ENCODE peak calls at places on chromosomes 12 and 14, in seven cellular contexts. I is pancreas; H is SK-N-SH; J is stomach; O is CD8-positive, alpha-beta T cell; X is tibial nerve; Q is tibial artery. L is an unnamed sample.

GRCh38 chr12:59322473-59322872 is 273.4 kb upstream of the SLC16A7 start:
- DNase-seq in I (peak; percentile 13), H (no peak), J (peak; percentile 70), O (no peak), X (no peak), Q (no peak), L (no peak)

GRCh38 chr12:103640831-103641230 is 53.8 kb downstream of the STAB2 start:
- DNase-seq in I (no peak), H (no peak), J (no peak), O (no peak), X (no peak), Q (no peak), L (no peak)

GRCh38 chr12:2641209-2641608 is 153.6 kb upstream of the FKBP4 start:
- DNase-seq in I (no peak), H (no peak), J (no peak), O (no peak), X (peak; percentile 17), Q (peak; percentile 65), L (no peak)

GRCh38 chr12:53978477-53979356 is 4.0 kb upstream of the HOTAIR start:
- DNase-seq in I (no peak), H (no peak), J (no peak), O (no peak), X (no peak), Q (no peak), L (no peak)

GRCh38 chr14:35261774-35262173 is 30.4 kb upstream of the PSMA6 start:
- DNase-seq in I (no peak), H (no peak), J (no peak), O (no peak), X (peak; percentile 17), Q (no peak), L (no peak)

GRCh38 chr12:92879698-92880322 is 49.3 kb downstream of the EEA1 start:
- DNase-seq in I (no peak), H (no peak), J (peak; percentile 35), O (no peak), X (no peak), Q (no peak), L (no peak)

GRCh38 chr12:88868062-88868461 is 287.8 kb upstream of the KITLG start:
- DNase-seq in I (no peak), H (no peak), J (no peak), O (no peak), X (no peak), Q (no peak), L (no peak)

GRCh38 chr14:74531467-74531866 is 37.9 kb downstream of the ISCA2 start:
- DNase-seq in I (no peak), H (peak; percentile 51), J (peak; percentile 28), O (no peak), X (no peak), Q (no peak), L (peak; percentile 45)

GRCh38 chr14:103641181-103641580 is 12.2 kb downstream of the KLC1 start:
- DNase-seq in I (no peak), H (no peak), J (no peak), O (no peak), X (no peak), Q (no peak), L (no peak)

GRCh38 chr12:2212971-2213869 is 160.4 kb downstream of the CACNA1C start:
- DNase-seq in I (no peak), H (peak; percentile 81), J (no peak), O (no peak), X (no peak), Q (no peak), L (no peak)

GRCh38 chr14:72600551-72601330 is 293.2 kb downstream of the DPF3 start:
- DNase-seq in I (no peak), H (no peak), J (no peak), O (no peak), X (no peak), Q (no peak), L (no peak)

GRCh38 chr12:79451988-79452387 is 238.8 kb downstream of the PAWR start:
- DNase-seq in I (peak; percentile 26), H (peak; percentile 23), J (peak; percentile 25), O (no peak), X (peak; percentile 67), Q (peak; percentile 86), L (no peak)

GRCh38 chr14:74035556-74035955 is 16.4 kb downstream of the BBOF1 start:
- DNase-seq in I (no peak), H (no peak), J (no peak), O (no peak), X (no peak), Q (no peak), L (no peak)

GRCh38 chr12:168763-169525 is 45.0 kb downstream of the SLC6A12 start:
- DNase-seq in I (no peak), H (no peak), J (no peak), O (no peak), X (no peak), Q (no peak), L (no peak)

GRCh38 chr12:90064759-90065158 is 356.1 kb upstream of the ATP2B1 start:
- DNase-seq in I (no peak), H (no peak), J (no peak), O (no peak), X (no peak), Q (no peak), L (no peak)

GRCh38 chr12:130521375-130522124 is 183.9 kb downstream of the PIWIL1 start:
- DNase-seq in I (no peak), H (no peak), J (no peak), O (no peak), X (no peak), Q (no peak), L (no peak)

GRCh38 chr12:44716681-44717080 is 159.4 kb downstream of the NELL2 start:
- DNase-seq in I (no peak), H (no peak), J (no peak), O (no peak), X (no peak), Q (no peak), L (no peak)
- H3K4me1 ChIP-seq in I (no peaks in the 10 kb centered on the region), H (peaks cover 8% of the 10 kb centered on the region), J (no peaks in the 10 kb centered on the region), O (peaks cover 19% of the 10 kb centered on the region), X (no peaks in the 10 kb centered on the region), Q (no peaks in the 10 kb centered on the region), L (no peaks in the 10 kb centered on the region)

GRCh38 chr12:57736743-57737466 is 1.6 kb downstream of the AGAP2 start:
- DNase-seq in I (no peak), H (no peak), J (no peak), O (no peak), X (no peak), Q (no peak), L (no peak)

GRCh38 chr12:57738661-57739237 is at the start of gene AGAP2:
- DNase-seq in I (no peak), H (peak; percentile 91), J (no peak), O (no peak), X (no peak), Q (no peak), L (no peak)

GRCh38 chr12:57738142-57738474 is 434 bp downstream of the AGAP2 start:
- DNase-seq in I (no peak), H (no peak), J (no peak), O (no peak), X (no peak), Q (no peak), L (no peak)

GRCh38 chr12:57735952-57736742 is 2.4 kb downstream of the AGAP2 start:
- DNase-seq in I (no peak), H (peak; percentile 87), J (no peak), O (no peak), X (no peak), Q (no peak), L (no peak)

GRCh38 chr12:57737467-57738141 is 938 bp downstream of the AGAP2 start:
- DNase-seq in I (no peak), H (peak; percentile 84), J (no peak), O (no peak), X (no peak), Q (no peak), L (no peak)
- H3K4me3 ChIP-seq in I (peak overlapping the region; percentile 32), H (peak overlapping the region; percentile 63), J (peak overlapping the region; percentile 30), O (no peak overlapping the region), X (peak overlapping the region; percentile 27), Q (peak overlapping the region; percentile 21), L (no peak overlapping the region)

GRCh38 chr14:94354638-94355185 is 31.6 kb upstream of the SERPINA6 start:
- DNase-seq in I (no peak), H (no peak), J (peak; percentile 7), O (no peak), X (no peak), Q (no peak), L (no peak)
- H3K4me1 ChIP-seq in I (no peaks in the 10 kb centered on the region), H (no peaks in the 10 kb centered on the region), J (no peaks in the 10 kb centered on the region), O (no peaks in the 10 kb centered on the region), X (no peaks in the 10 kb centered on the region), Q (no peaks in the 10 kb centered on the region), L (no peaks in the 10 kb centered on the region)

GRCh38 chr14:69629225-69630127 is 18.1 kb downstream of the SUSD6 start:
- DNase-seq in I (no peak), H (no peak), J (no peak), O (no peak), X (no peak), Q (no peak), L (no peak)

GRCh38 chr14:69626132-69626500 is 14.7 kb downstream of the SUSD6 start:
- DNase-seq in I (no peak), H (no peak), J (no peak), O (no peak), X (no peak), Q (no peak), L (no peak)

GRCh38 chr14:69624131-69624530 is 12.7 kb downstream of the SUSD6 start:
- DNase-seq in I (no peak), H (no peak), J (no peak), O (no peak), X (no peak), Q (no peak), L (no peak)

GRCh38 chr14:69620981-69621380 is 9.6 kb downstream of the SUSD6 start:
- DNase-seq in I (no peak), H (no peak), J (no peak), O (no peak), X (no peak), Q (no peak), L (no peak)

DNA sequence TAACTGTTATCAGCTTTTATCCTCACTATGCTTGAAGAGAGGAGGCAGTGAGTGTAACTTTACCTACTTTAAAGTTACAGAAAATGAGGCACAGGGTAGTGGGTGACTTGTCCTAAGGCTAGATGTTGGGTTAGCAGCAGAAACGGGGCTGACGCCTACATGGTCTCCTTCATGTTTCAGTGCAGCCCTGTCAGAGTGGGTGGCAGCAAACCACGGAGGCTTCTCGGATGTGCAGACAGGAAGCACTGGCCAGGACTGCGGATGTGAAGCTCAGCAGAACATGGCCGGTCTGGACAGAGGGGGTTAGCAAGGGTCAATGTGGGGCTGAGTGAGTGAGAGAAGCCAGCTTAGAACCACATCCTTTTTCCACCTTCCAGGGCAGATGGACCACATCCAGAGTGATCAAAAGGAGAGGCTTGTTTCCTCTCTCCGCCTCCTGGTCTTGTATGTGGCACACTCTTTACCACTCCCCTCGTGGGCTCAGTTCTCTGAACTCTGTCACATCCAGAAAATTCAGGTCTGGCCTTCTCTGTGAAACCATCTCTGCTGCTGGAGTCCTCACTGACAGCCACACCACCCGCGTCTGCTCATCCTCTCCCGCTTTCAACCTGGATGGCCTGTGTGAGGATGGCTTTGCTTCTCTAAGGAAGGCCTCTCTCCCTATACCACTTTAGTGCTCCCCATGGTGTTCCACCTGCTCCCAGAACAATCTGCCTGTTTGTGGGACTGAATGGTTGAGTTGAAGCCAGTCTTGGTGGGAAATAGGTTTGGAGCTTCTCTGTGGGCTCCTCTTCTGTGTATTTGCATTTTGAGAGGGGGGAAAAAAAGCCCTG is 14.1 kb downstream of the SUSD6 start:
- DNase-seq in I (no peak), H (no peak), J (peak; percentile 55), O (peak; percentile 55), X (peak; percentile 52), Q (no peak), L (peak; percentile 58)
- H3K4me3 ChIP-seq in I (no peak overlapping the region), H (no peak overlapping the region), J (no peak overlapping the region), O (peak overlapping the region; percentile 21), X (no peak overlapping the region), Q (no peak overlapping the region), L (no peak overlapping the region)

GRCh38 chr12:124389537-124390441 is 94.9 kb downstream of the RFLNA start:
- DNase-seq in I (no peak), H (no peak), J (no peak), O (no peak), X (no peak), Q (no peak), L (no peak)
- H3K4me1 ChIP-seq in I (peaks cover 51% of the 10 kb centered on the region), H (peaks cover 58% of the 10 kb centered on the region), J (peaks cover 95% of the 10 kb centered on the region), O (peaks cover 27% of the 10 kb centered on the region), X (peaks cover 7% of the 10 kb centered on the region), Q (peaks cover 10% of the 10 kb centered on the region), L (peaks cover 55% of the 10 kb centered on the region)

L was measured in lung.